ENCODE peak calls at places on chromosomes 11 and 22, in nine cellular contexts. J is IMR-90, U is Karpas-422, I is SJSA1, F is tibial artery, Y is A549, Z is aorta, A is adrenal gland, M is thoracic aorta. G is an unnamed sample.
A peak's percentile ranks its signal among the peaks of the same experiment; 100 is the strongest.

GRCh38 chr11:11148104-11148509 is 204.9 kb downstream of the CSNK2A3 start:
- DNase-seq in M (peak; percentile 57), A (peak; percentile 41), Z (peak; percentile 93), F (peak; percentile 86), Y (peak; percentile 29), U (peak; percentile 80), I (peak; percentile 53), J (peak; percentile 74), G (peak; percentile 29)

GRCh38 chr22:17199131-17199731 is 20.0 kb downstream of the ADA2 start:
- DNase-seq in A (no peak), F (no peak), J (peak; percentile 16), Z (no peak), Y (no peak), U (no peak), I (no peak), M (no peak), G (peak; percentile 44)

GRCh38 chr11:114111369-114112042 is 52.0 kb downstream of the ZBTB16 start:
- DNase-seq in U (no peak), Z (no peak), M (no peak), Y (no peak), F (no peak), I (no peak), J (no peak), A (no peak), G (no peak)

GRCh38 chr11:96168623-96169022 is 174.4 kb downstream of the MAML2 start:
- DNase-seq in A (peak; percentile 67), I (no peak), M (no peak), Y (peak; percentile 67), F (peak; percentile 63), Z (no peak), U (no peak), J (peak; percentile 93), G (no peak)

GRCh38 chr22:22371031-22371541 is 126.5 kb downstream of the VPREB1 start:
- DNase-seq in A (peak; percentile 31), J (no peak), Z (no peak), M (no peak), Y (no peak), F (no peak), I (peak; percentile 34), U (peak; percentile 78), G (no peak)

GRCh38 chr11:107387666-107388065 is 70.0 kb downstream of the CWF19L2 start:
- DNase-seq in F (no peak), A (no peak), Y (no peak), Z (peak; percentile 23), U (no peak), M (no peak), J (no peak), I (no peak), G (no peak)

GRCh38 chr11:85889676-85890579 is 34.7 kb downstream of the CCDC83 start:
- DNase-seq in F (no peak), I (peak; percentile 65), A (peak; percentile 33), M (no peak), Z (no peak), J (peak; percentile 79), Y (peak; percentile 36), U (no peak), G (peak; percentile 10)

GRCh38 chr22:44549701-44550100 is 51.7 kb upstream of the RTL6 start:
- DNase-seq in J (no peak), F (no peak), Y (no peak), U (no peak), Z (no peak), A (no peak), M (no peak), I (no peak), G (no peak)

GRCh38 chr22:39567135-39567946 is 3.2 kb upstream of the CACNA1I start:
- DNase-seq in J (no peak), Y (no peak), Z (no peak), A (no peak), U (peak; percentile 48), F (no peak), M (no peak), I (no peak), G (peak; percentile 12)

GRCh38 chr11:28833670-28834069 is 725.5 kb downstream of the METTL15 start:
- DNase-seq in J (peak; percentile 99), I (peak; percentile 61), Z (no peak), U (no peak), M (no peak), Y (peak; percentile 94), A (no peak), F (no peak), G (no peak)

GRCh38 chr11:12053606-12054361 is 45.4 kb upstream of the DKK3 start:
- DNase-seq in I (no peak), F (peak; percentile 60), U (no peak), Y (no peak), Z (peak; percentile 68), M (no peak), J (peak; percentile 51), A (no peak), G (peak; percentile 42)

GRCh38 chr11:73866095-73866579 is 10.5 kb downstream of the COA4 start:
- DNase-seq in Z (no peak), I (no peak), J (peak; percentile 69), U (no peak), Y (no peak), M (no peak), F (no peak), A (no peak), G (no peak)

GRCh38 chr22:37189011-37189466 is 992 bp upstream of the C1QTNF6 start:
- DNase-seq in J (no peak), Y (no peak), I (no peak), Z (no peak), A (no peak), M (no peak), F (no peak), U (no peak), G (no peak)

GRCh38 chr11:113173023-113173594 is 141.3 kb upstream of the TTC12 start:
- DNase-seq in M (no peak), U (peak; percentile 85), F (no peak), I (no peak), J (no peak), Y (no peak), Z (no peak), A (no peak), G (no peak)

GRCh38 chr11:10743354-10744035 is 7.6 kb upstream of the CTR9 start:
- DNase-seq in M (no peak), U (no peak), Z (no peak), F (no peak), A (no peak), I (no peak), Y (no peak), J (no peak), G (peak; percentile 9)

GRCh38 chr11:71213696-71214552 is 38.5 kb downstream of the SHANK2 start:
- DNase-seq in U (no peak), I (no peak), Y (no peak), A (no peak), Z (peak; percentile 59), F (no peak), M (no peak), J (no peak), G (no peak)

GRCh38 chr11:75813126-75813525 is 1.9 kb upstream of the UVRAG start:
- DNase-seq in Z (no peak), U (no peak), A (no peak), Y (no peak), M (no peak), J (no peak), I (no peak), F (no peak), G (no peak)

GRCh38 chr11:75814369-75814685 is 683 bp upstream of the UVRAG start:
- DNase-seq in Z (no peak), F (no peak), I (no peak), M (no peak), A (no peak), Y (no peak), J (no peak), U (no peak), G (no peak)

GRCh38 chr11:75813622-75814039 is 1.4 kb upstream of the UVRAG start:
- DNase-seq in U (no peak), M (no peak), I (no peak), A (no peak), F (no peak), Y (no peak), J (peak; percentile 20), Z (no peak), G (no peak)

GRCh38 chr11:75815345-75815983 is 454 bp downstream of the UVRAG start:
- DNase-seq in Y (peak; percentile 27), F (peak; percentile 36), M (no peak), J (peak; percentile 29), I (no peak), U (peak; percentile 75), Z (no peak), A (peak; percentile 60), G (no peak)

GRCh38 chr11:75814686-75815344 is at the start of gene UVRAG:
- DNase-seq in Z (peak; percentile 99), J (peak; percentile 99), F (peak; percentile 99), U (peak; percentile 100), I (peak; percentile 93), Y (peak; percentile 99), A (peak; percentile 100), M (peak; percentile 98), G (peak; percentile 100)
- H3K27ac ChIP-seq in Z (peak within 1 kb of the TSS; percentile 63), J (peak within 1 kb of the TSS; percentile 47), F (peak within 1 kb of the TSS; percentile 94), U (peak within 1 kb of the TSS; percentile 82), I (peak within 1 kb of the TSS; percentile 52), Y (peak within 1 kb of the TSS; percentile 89), A (peak within 1 kb of the TSS; percentile 96), M (peak within 1 kb of the TSS; percentile 88), G (peak within 1 kb of the TSS; percentile 96)

GRCh38 chr11:124982043-124982442 is 28.0 kb downstream of the CCDC15 start:
- DNase-seq in J (no peak), Z (no peak), Y (no peak), U (no peak), I (no peak), M (no peak), F (no peak), A (no peak), G (no peak)
- H3K9me3 ChIP-seq in J (peaks cover 2% of the 10 kb centered on the region), Z (peaks cover 4% of the 10 kb centered on the region), Y (no peaks in the 10 kb centered on the region), U (no peaks in the 10 kb centered on the region), I (no peaks in the 10 kb centered on the region), M (no peaks in the 10 kb centered on the region), F (no peaks in the 10 kb centered on the region), A (no peaks in the 10 kb centered on the region), G (no peaks in the 10 kb centered on the region)

DNA sequence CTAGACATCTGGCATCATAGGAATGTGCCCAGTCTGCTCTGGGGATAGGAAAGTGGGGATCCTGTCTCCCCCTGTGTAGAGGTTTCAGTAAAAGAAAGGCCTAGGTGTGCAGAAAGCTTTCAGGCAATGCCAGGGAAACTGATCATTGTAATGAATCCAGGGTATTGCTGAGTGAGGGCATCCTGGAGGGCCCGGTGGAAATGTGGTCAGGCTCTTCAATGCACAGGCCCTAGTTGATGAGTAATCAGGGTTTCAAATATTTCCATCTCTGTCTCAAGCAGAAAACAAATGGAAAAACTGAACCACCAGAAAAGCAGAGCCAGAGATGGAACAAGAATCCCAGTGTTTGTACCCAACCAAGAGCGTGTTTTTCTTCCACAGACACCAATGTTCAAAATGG is 2.0 kb downstream of the CD3E start:
- DNase-seq in F (no peak), I (no peak), M (no peak), J (no peak), Y (no peak), Z (no peak), A (no peak), U (no peak), G (no peak)
- H3K4me1 ChIP-seq in F (no peaks in the 10 kb centered on the region), I (no peaks in the 10 kb centered on the region), M (no peaks in the 10 kb centered on the region), J (no peaks in the 10 kb centered on the region), Y (no peaks in the 10 kb centered on the region), Z (no peaks in the 10 kb centered on the region), A (no peaks in the 10 kb centered on the region), U (peaks cover 8% of the 10 kb centered on the region), G (no peaks in the 10 kb centered on the region)

GRCh38 chr11:13647391-13647790 is 21.1 kb upstream of the FAR1 start:
- DNase-seq in U (no peak), Z (no peak), Y (no peak), F (no peak), A (no peak), J (no peak), M (no peak), I (no peak), G (no peak)

GRCh38 chr11:13649619-13650018 is 18.8 kb upstream of the FAR1 start:
- DNase-seq in Y (no peak), M (no peak), U (no peak), I (no peak), A (no peak), J (no peak), F (no peak), Z (no peak), G (no peak)

GRCh38 chr11:13644997-13645667 is 23.3 kb upstream of the FAR1 start:
- DNase-seq in Y (no peak), A (no peak), I (no peak), Z (no peak), F (no peak), J (no peak), M (no peak), U (no peak), G (no peak)
- H3K27ac ChIP-seq in Y (no peak overlapping the region), A (no peak overlapping the region), I (no peak overlapping the region), Z (no peak overlapping the region), F (no peak overlapping the region), J (no peak overlapping the region), M (no peak overlapping the region), U (no peak overlapping the region), G (no peak overlapping the region)

G was measured in small intestine.